ENCODE peak calls at places on chromosomes 13 and 19, in nine cellular contexts. One of them, this sample, is unnamed.

GRCh38 chr13:75633285-75633684 is 2.8 kb upstream of the LMO7 start:
- DNase-seq in neuronal stem cell: no peak
- DNase-seq in H1: no peak
- DNase-seq in endodermal cell: no peak
- DNase-seq in colonic mucosa: no peak
- DNase-seq in NT2/D1: no peak
- DNase-seq in fibroblast of lung: peak; percentile 71
- DNase-seq in GM23248: peak; percentile 92
- DNase-seq in IMR-90: peak; percentile 97
- DNase-seq in this sample: peak; percentile 71

GRCh38 chr13:100465558-100465957 is 123.0 kb downstream of the GGACT start:
- DNase-seq in neuronal stem cell: no peak
- DNase-seq in colonic mucosa: no peak
- DNase-seq in endodermal cell: no peak
- DNase-seq in IMR-90: no peak
- DNase-seq in fibroblast of lung: no peak
- DNase-seq in NT2/D1: no peak
- DNase-seq in GM23248: no peak
- DNase-seq in H1: no peak
- DNase-seq in this sample: no peak

GRCh38 chr13:91112191-91112579 is 235.3 kb upstream of the MIR17HG start:
- DNase-seq in NT2/D1: no peak
- DNase-seq in endodermal cell: no peak
- DNase-seq in GM23248: no peak
- DNase-seq in colonic mucosa: no peak
- DNase-seq in neuronal stem cell: no peak
- DNase-seq in H1: no peak
- DNase-seq in IMR-90: no peak
- DNase-seq in fibroblast of lung: no peak
- DNase-seq in this sample: no peak

GRCh38 chr13:51717786-51718398 is 86.1 kb downstream of the DHRS12 start:
- DNase-seq in colonic mucosa: no peak
- DNase-seq in neuronal stem cell: no peak
- DNase-seq in NT2/D1: no peak
- DNase-seq in IMR-90: peak; percentile 22
- DNase-seq in H1: no peak
- DNase-seq in endodermal cell: no peak
- DNase-seq in GM23248: peak; percentile 70
- DNase-seq in fibroblast of lung: no peak
- DNase-seq in this sample: no peak

GRCh38 chr13:75705395-75705794 is 69.3 kb downstream of the LMO7 start:
- DNase-seq in colonic mucosa: no peak
- DNase-seq in endodermal cell: no peak
- DNase-seq in NT2/D1: no peak
- DNase-seq in IMR-90: peak; percentile 85
- DNase-seq in neuronal stem cell: no peak
- DNase-seq in fibroblast of lung: peak; percentile 59
- DNase-seq in GM23248: peak; percentile 89
- DNase-seq in H1: no peak
- DNase-seq in this sample: peak; percentile 59

GRCh38 chr13:30429235-30429634 is 6.9 kb downstream of the UBE2L5 start:
- DNase-seq in GM23248: no peak
- DNase-seq in colonic mucosa: no peak
- DNase-seq in IMR-90: no peak
- DNase-seq in H1: no peak
- DNase-seq in neuronal stem cell: no peak
- DNase-seq in NT2/D1: no peak
- DNase-seq in endodermal cell: no peak
- DNase-seq in fibroblast of lung: no peak
- DNase-seq in this sample: no peak

GRCh38 chr19:57615346-57615745 is 1.3 kb downstream of the ZNF134 start:
- DNase-seq in fibroblast of lung: no peak
- DNase-seq in neuronal stem cell: no peak
- DNase-seq in GM23248: peak; percentile 8
- DNase-seq in endodermal cell: no peak
- DNase-seq in IMR-90: no peak
- DNase-seq in NT2/D1: no peak
- DNase-seq in H1: no peak
- DNase-seq in colonic mucosa: no peak
- DNase-seq in this sample: no peak

GRCh38 chr19:13920940-13921744 is 15.1 kb downstream of the CC2D1A start:
- DNase-seq in fibroblast of lung: peak; percentile 48
- DNase-seq in GM23248: peak; percentile 73
- DNase-seq in endodermal cell: peak; percentile 75
- DNase-seq in IMR-90: peak; percentile 44
- DNase-seq in neuronal stem cell: no peak
- DNase-seq in NT2/D1: peak; percentile 50
- DNase-seq in colonic mucosa: no peak
- DNase-seq in H1: peak; percentile 51
- DNase-seq in this sample: peak; percentile 51

GRCh38 chr13:113943821-113944565 is 29.9 kb downstream of the C13orf46 start:
- DNase-seq in H1: no peak
- DNase-seq in endodermal cell: no peak
- DNase-seq in IMR-90: no peak
- DNase-seq in colonic mucosa: no peak
- DNase-seq in NT2/D1: no peak
- DNase-seq in neuronal stem cell: no peak
- DNase-seq in GM23248: no peak
- DNase-seq in fibroblast of lung: no peak
- DNase-seq in this sample: no peak

DNA sequence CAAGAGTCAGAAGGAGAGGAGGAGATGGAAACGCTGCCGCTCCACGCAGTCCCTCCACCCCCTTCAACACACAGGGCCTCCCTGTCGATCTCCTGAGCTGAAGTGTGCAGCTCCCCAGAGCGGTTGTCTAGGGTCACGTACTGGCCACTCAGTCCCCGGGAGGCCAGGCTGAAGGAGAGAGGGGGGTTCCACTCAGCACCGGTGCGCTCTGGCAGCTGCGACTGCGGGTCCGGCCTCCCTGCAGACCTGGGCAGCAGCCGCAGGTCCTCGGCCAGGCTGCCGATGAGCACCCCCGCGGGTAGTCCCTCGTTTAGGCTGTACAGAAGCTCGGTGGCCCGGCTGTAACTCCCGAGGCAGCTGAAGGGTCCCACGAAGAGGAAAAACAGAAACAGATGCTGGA is 2.1 kb downstream of the PCDH20 start:
- DNase-seq in endodermal cell: peak; percentile 65
- DNase-seq in H1: peak; percentile 54
- DNase-seq in IMR-90: no peak
- DNase-seq in colonic mucosa: no peak
- DNase-seq in NT2/D1: no peak
- DNase-seq in GM23248: no peak
- DNase-seq in neuronal stem cell: peak; percentile 14
- DNase-seq in fibroblast of lung: no peak
- DNase-seq in this sample: no peak
- H3K4me3 ChIP-seq in endodermal cell: peak overlapping the region; percentile 96
- H3K4me3 ChIP-seq in H1: peak overlapping the region; percentile 80
- H3K4me3 ChIP-seq in IMR-90: no peak overlapping the region
- H3K4me3 ChIP-seq in colonic mucosa: peak overlapping the region; percentile 35
- H3K4me3 ChIP-seq in NT2/D1: peak overlapping the region; percentile 24
- H3K4me3 ChIP-seq in GM23248: no peak overlapping the region
- H3K4me3 ChIP-seq in neuronal stem cell: peak overlapping the region; percentile 49
- H3K4me3 ChIP-seq in fibroblast of lung: no peak overlapping the region
- H3K4me3 ChIP-seq in this sample: no peak overlapping the region

DNA sequence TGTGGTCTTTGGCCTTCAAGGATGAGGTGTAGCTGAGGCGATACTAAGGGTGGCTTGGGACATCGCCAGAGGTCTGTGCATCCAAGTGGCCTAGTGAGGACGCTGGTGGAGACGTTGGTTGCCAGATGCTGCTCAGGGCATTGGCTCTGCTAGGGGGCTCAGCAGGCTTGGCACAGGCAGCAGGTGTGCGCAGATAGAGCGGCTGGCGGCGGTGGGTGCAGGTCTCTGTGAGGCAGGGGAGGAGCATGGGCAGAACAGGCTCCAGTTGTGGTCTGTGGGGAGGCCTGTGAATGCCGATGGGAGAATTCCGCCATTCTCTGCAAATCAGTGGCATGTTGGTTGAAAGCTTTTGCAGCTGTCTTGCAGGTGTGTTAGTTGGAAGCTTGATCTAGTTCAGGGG is 21.2 kb downstream of the PRAM1 start:
- DNase-seq in GM23248: no peak
- DNase-seq in endodermal cell: no peak
- DNase-seq in fibroblast of lung: no peak
- DNase-seq in neuronal stem cell: no peak
- DNase-seq in colonic mucosa: no peak
- DNase-seq in IMR-90: no peak
- DNase-seq in H1: no peak
- DNase-seq in NT2/D1: no peak
- DNase-seq in this sample: no peak
- H3K9ac ChIP-seq in GM23248: no peak overlapping the region
- H3K9ac ChIP-seq in endodermal cell: no peak overlapping the region
- H3K9ac ChIP-seq in fibroblast of lung: no peak overlapping the region
- H3K9ac ChIP-seq in neuronal stem cell: no peak overlapping the region
- H3K9ac ChIP-seq in colonic mucosa: no peak overlapping the region
- H3K9ac ChIP-seq in IMR-90: no peak overlapping the region
- H3K9ac ChIP-seq in H1: no peak overlapping the region
- H3K9ac ChIP-seq in NT2/D1: no peak overlapping the region
- H3K9ac ChIP-seq in this sample: no peak overlapping the region

GRCh38 chr19:51001495-51001894 is at the start of gene KLK8:
- DNase-seq in fibroblast of lung: no peak
- DNase-seq in neuronal stem cell: no peak
- DNase-seq in H1: no peak
- DNase-seq in GM23248: no peak
- DNase-seq in IMR-90: no peak
- DNase-seq in colonic mucosa: no peak
- DNase-seq in NT2/D1: no peak
- DNase-seq in endodermal cell: peak; percentile 80
- DNase-seq in this sample: no peak

GRCh38 chr19:51000981-51001380 is 423 bp downstream of the KLK8 start:
- DNase-seq in H1: peak; percentile 67
- DNase-seq in IMR-90: no peak
- DNase-seq in fibroblast of lung: no peak
- DNase-seq in NT2/D1: no peak
- DNase-seq in colonic mucosa: no peak
- DNase-seq in endodermal cell: peak; percentile 87
- DNase-seq in neuronal stem cell: no peak
- DNase-seq in GM23248: no peak
- DNase-seq in this sample: no peak

GRCh38 chr19:51002101-51002532 is 713 bp upstream of the KLK8 start:
- DNase-seq in GM23248: no peak
- DNase-seq in neuronal stem cell: no peak
- DNase-seq in H1: no peak
- DNase-seq in NT2/D1: no peak
- DNase-seq in endodermal cell: peak; percentile 79
- DNase-seq in colonic mucosa: no peak
- DNase-seq in IMR-90: no peak
- DNase-seq in fibroblast of lung: no peak
- DNase-seq in this sample: no peak

GRCh38 chr19:51003316-51003715 is 1.9 kb upstream of the KLK8 start:
- DNase-seq in neuronal stem cell: no peak
- DNase-seq in colonic mucosa: no peak
- DNase-seq in endodermal cell: no peak
- DNase-seq in H1: no peak
- DNase-seq in GM23248: no peak
- DNase-seq in NT2/D1: no peak
- DNase-seq in fibroblast of lung: no peak
- DNase-seq in IMR-90: no peak
- DNase-seq in this sample: no peak

DNA sequence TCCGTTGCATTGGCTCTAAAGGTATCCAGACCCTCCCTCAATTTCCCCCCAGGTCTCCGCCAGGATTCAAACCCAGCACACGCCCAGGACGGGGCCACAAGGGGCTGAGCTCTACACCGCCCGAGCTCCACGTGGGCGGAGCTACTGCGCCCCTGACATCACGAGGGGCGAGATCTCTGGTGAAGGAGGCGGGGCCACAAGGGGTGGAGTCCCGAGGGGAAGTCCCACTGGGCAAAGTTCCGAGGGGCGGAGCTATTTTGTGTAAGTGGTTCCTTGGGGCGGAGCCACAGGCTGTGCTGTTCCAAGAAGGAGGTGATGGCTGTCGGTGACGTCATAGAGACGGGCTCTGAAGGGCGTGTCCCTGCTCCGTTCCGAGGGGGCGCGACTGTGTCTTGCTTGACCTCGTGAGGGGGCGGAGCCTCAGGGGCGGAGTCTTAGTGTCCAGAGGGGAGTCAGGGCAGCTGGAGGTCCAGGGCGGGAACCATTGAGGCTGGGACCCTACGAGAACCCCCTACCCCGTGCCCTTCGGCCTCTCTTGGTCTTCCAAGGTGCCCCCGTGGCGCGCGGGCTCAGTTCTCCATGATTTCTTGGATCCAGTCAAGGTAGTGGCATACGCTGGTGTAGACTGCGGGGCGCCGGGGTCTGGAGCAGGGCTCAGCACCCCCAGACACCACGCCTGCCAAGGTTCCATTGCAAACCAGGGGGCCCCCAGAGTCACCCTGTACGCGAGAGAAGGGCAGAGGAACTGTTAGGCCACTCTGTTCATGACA is 1.3 kb upstream of the KLK8 start:
- DNase-seq in neuronal stem cell: peak; percentile 42
- DNase-seq in GM23248: peak; percentile 27
- DNase-seq in H1: peak; percentile 83
- DNase-seq in IMR-90: no peak
- DNase-seq in NT2/D1: peak; percentile 75
- DNase-seq in endodermal cell: peak; percentile 96
- DNase-seq in colonic mucosa: peak; percentile 37
- DNase-seq in fibroblast of lung: no peak
- DNase-seq in this sample: no peak
- H3K4me3 ChIP-seq in neuronal stem cell: no peak overlapping the region
- H3K4me3 ChIP-seq in GM23248: no peak overlapping the region
- H3K4me3 ChIP-seq in H1: peak overlapping the region; percentile 8
- H3K4me3 ChIP-seq in IMR-90: no peak overlapping the region
- H3K4me3 ChIP-seq in NT2/D1: peak overlapping the region; percentile 72
- H3K4me3 ChIP-seq in endodermal cell: no peak overlapping the region
- H3K4me3 ChIP-seq in colonic mucosa: no peak overlapping the region
- H3K4me3 ChIP-seq in fibroblast of lung: no peak overlapping the region
- H3K4me3 ChIP-seq in this sample: no peak overlapping the region

GRCh38 chr13:21001471-21001870 is 59.9 kb downstream of the LATS2 start:
- DNase-seq in endodermal cell: no peak
- DNase-seq in GM23248: no peak
- DNase-seq in NT2/D1: no peak
- DNase-seq in IMR-90: no peak
- DNase-seq in fibroblast of lung: no peak
- DNase-seq in colonic mucosa: no peak
- DNase-seq in neuronal stem cell: no peak
- DNase-seq in H1: no peak
- DNase-seq in this sample: no peak

GRCh38 chr13:20995245-20995829 is 66.0 kb downstream of the LATS2 start:
- DNase-seq in neuronal stem cell: no peak
- DNase-seq in endodermal cell: peak; percentile 17
- DNase-seq in fibroblast of lung: no peak
- DNase-seq in IMR-90: no peak
- DNase-seq in NT2/D1: no peak
- DNase-seq in H1: no peak
- DNase-seq in colonic mucosa: no peak
- DNase-seq in GM23248: no peak
- DNase-seq in this sample: no peak

GRCh38 chr13:21000647-21001046 is 60.7 kb downstream of the LATS2 start:
- DNase-seq in IMR-90: no peak
- DNase-seq in GM23248: no peak
- DNase-seq in NT2/D1: no peak
- DNase-seq in H1: no peak
- DNase-seq in fibroblast of lung: no peak
- DNase-seq in endodermal cell: no peak
- DNase-seq in neuronal stem cell: no peak
- DNase-seq in colonic mucosa: no peak
- DNase-seq in this sample: no peak

GRCh38 chr13:20997301-20998061 is 63.9 kb downstream of the LATS2 start:
- DNase-seq in fibroblast of lung: peak; percentile 92
- DNase-seq in GM23248: peak; percentile 99
- DNase-seq in colonic mucosa: no peak
- DNase-seq in endodermal cell: peak; percentile 51
- DNase-seq in neuronal stem cell: no peak
- DNase-seq in NT2/D1: peak; percentile 35
- DNase-seq in H1: no peak
- DNase-seq in IMR-90: peak; percentile 98
- DNase-seq in this sample: peak; percentile 94

GRCh38 chr13:20998649-20999415 is 62.6 kb downstream of the LATS2 start:
- DNase-seq in GM23248: no peak
- DNase-seq in neuronal stem cell: no peak
- DNase-seq in IMR-90: no peak
- DNase-seq in colonic mucosa: no peak
- DNase-seq in fibroblast of lung: no peak
- DNase-seq in H1: no peak
- DNase-seq in NT2/D1: no peak
- DNase-seq in endodermal cell: peak; percentile 51
- DNase-seq in this sample: no peak
- H3K9ac ChIP-seq in GM23248: no peak overlapping the region
- H3K9ac ChIP-seq in neuronal stem cell: peak overlapping the region; percentile 3
- H3K9ac ChIP-seq in IMR-90: no peak overlapping the region
- H3K9ac ChIP-seq in colonic mucosa: no peak overlapping the region
- H3K9ac ChIP-seq in fibroblast of lung: no peak overlapping the region
- H3K9ac ChIP-seq in H1: no peak overlapping the region
- H3K9ac ChIP-seq in NT2/D1: no peak overlapping the region
- H3K9ac ChIP-seq in endodermal cell: no peak overlapping the region
- H3K9ac ChIP-seq in this sample: no peak overlapping the region